ENCODE peak calls at places on chromosomes 4 and X, in seven cellular contexts. Z is cardiac muscle cell; R is astrocyte; P is testis; M is CD4-positive, alpha-beta memory T cell; E is A673; J is thoracic aorta. S is an unnamed sample.

GRCh38 chrX:42027367-42028025 is 104.1 kb upstream of the CASK start:
- DNase-seq in P (no peak), Z (no peak), E (no peak), M (no peak), J (no peak), R (no peak), S (no peak)

GRCh38 chr4:24794111-24794860 is 1.1 kb upstream of the SOD3 start:
- DNase-seq in R (peak; percentile 81), J (peak; percentile 53), P (peak; percentile 30), Z (peak; percentile 35), M (no peak), E (no peak), S (no peak)

GRCh38 chr4:76956961-76957738 is 7.6 kb downstream of the SEPTIN11 start:
- DNase-seq in J (no peak), R (no peak), P (no peak), Z (no peak), M (no peak), E (no peak), S (no peak)

GRCh38 chrX:35773958-35774564 is 24.1 kb upstream of the MAGEB16 start:
- DNase-seq in M (no peak), J (no peak), P (no peak), R (no peak), E (no peak), Z (no peak), S (no peak)

GRCh38 chrX:134573683-134574035 is 84.6 kb downstream of the PLAC1 start:
- DNase-seq in R (no peak), E (no peak), M (no peak), P (no peak), Z (no peak), J (no peak), S (no peak)

GRCh38 chr4:135120190-135120589 is 918.6 kb upstream of the PABPC4L start:
- DNase-seq in Z (no peak), M (no peak), P (no peak), E (no peak), J (no peak), R (no peak), S (no peak)

GRCh38 chrX:10429908-10430307 is 190.5 kb downstream of the MID1 start:
- DNase-seq in Z (no peak), E (no peak), M (no peak), P (no peak), J (no peak), R (no peak), S (no peak)

GRCh38 chr4:154329268-154329858 is 162.2 kb downstream of the DCHS2 start:
- DNase-seq in P (no peak), Z (peak; percentile 49), E (peak; percentile 41), J (no peak), R (peak; percentile 1), M (no peak), S (no peak)

GRCh38 chrX:48978226-48978625 is 6.6 kb upstream of the KCND1 start:
- DNase-seq in R (no peak), E (no peak), J (no peak), Z (no peak), P (no peak), M (no peak), S (no peak)

GRCh38 chr4:145868637-145869409 is 69.8 kb downstream of the ZNF827 start:
- DNase-seq in Z (peak; percentile 16), J (no peak), R (no peak), P (no peak), M (peak; percentile 5), E (peak; percentile 34), S (no peak)

GRCh38 chr4:20422398-20422797 is 170.7 kb downstream of the SLIT2 start:
- DNase-seq in J (no peak), P (peak; percentile 71), M (peak; percentile 13), Z (peak; percentile 63), E (peak; percentile 70), R (peak; percentile 14), S (peak; percentile 47)

GRCh38 chr4:189124149-189124758 is 816.4 kb upstream of the FRG1 start:
- DNase-seq in M (no peak), J (no peak), P (peak; percentile 64), R (peak; percentile 0), E (peak; percentile 42), Z (peak; percentile 39), S (peak; percentile 25)

GRCh38 chr4:42329421-42329820 is 67.9 kb upstream of the SHISA3 start:
- DNase-seq in J (no peak), M (no peak), Z (no peak), P (no peak), R (no peak), E (no peak), S (no peak)

GRCh38 chr4:82457266-82457665 is 26.9 kb downstream of the ENOPH1 start:
- DNase-seq in J (no peak), P (no peak), E (no peak), Z (no peak), M (no peak), R (no peak), S (no peak)

GRCh38 chr4:82462415-82462831 is 32.0 kb downstream of the ENOPH1 start:
- DNase-seq in J (peak; percentile 73), R (peak; percentile 46), M (peak; percentile 77), P (peak; percentile 96), Z (peak; percentile 87), E (peak; percentile 73), S (peak; percentile 85)

GRCh38 chr4:82458729-82459128 is 28.3 kb downstream of the ENOPH1 start:
- DNase-seq in P (no peak), Z (peak; percentile 22), J (no peak), M (no peak), R (no peak), E (no peak), S (no peak)

GRCh38 chr4:82463221-82463620 is 32.8 kb downstream of the ENOPH1 start:
- DNase-seq in R (no peak), J (no peak), P (no peak), Z (no peak), E (no peak), M (no peak), S (no peak)

GRCh38 chr4:82461710-82462109 is 31.3 kb downstream of the ENOPH1 start:
- DNase-seq in M (no peak), R (no peak), P (no peak), Z (no peak), J (no peak), E (no peak), S (no peak)
- H3K4me1 ChIP-seq in M (no peaks in the 10 kb centered on the region), R (no peaks in the 10 kb centered on the region), P (no peaks in the 10 kb centered on the region), Z (no peaks in the 10 kb centered on the region), J (no peaks in the 10 kb centered on the region), E (no peaks in the 10 kb centered on the region), S (no peaks in the 10 kb centered on the region)

DNA sequence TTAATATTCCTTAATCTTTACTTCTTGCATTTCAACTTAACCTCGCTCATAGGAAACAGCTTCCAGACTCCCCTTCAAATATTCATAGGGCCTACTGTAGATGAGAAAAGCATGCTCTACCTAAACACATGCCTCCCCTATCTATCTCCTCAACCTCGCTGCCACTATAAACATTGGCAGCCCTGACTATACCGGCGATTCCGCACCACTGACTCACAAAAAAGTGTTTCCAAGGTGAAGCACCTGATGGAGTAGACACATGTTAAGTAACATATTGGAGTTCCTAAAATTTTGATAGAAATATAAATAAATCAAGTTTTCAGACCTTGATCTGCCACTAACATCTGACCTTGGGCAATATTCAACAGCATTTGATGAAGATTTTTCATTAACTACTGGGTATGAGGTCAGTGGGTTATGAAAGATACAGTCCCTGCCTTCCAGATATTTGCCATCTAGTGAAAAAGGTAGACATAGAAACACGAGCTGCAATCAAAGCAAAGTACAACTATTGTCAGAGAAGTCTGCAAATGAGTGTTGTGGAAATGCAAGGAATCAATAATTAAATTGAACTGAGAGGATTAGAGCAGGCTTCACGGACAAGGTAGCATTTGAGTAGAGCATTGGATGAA is 184.2 kb downstream of the MAML3 start:
- DNase-seq in E (no peak), J (no peak), P (no peak), Z (no peak), R (no peak), M (no peak), S (no peak)
- H3K4me1 ChIP-seq in E (no peaks in the 10 kb centered on the region), J (peaks cover 74% of the 10 kb centered on the region), P (no peaks in the 10 kb centered on the region), Z (peaks cover 29% of the 10 kb centered on the region), R (peaks cover 9% of the 10 kb centered on the region), M (no peaks in the 10 kb centered on the region), S (no peaks in the 10 kb centered on the region)

DNA sequence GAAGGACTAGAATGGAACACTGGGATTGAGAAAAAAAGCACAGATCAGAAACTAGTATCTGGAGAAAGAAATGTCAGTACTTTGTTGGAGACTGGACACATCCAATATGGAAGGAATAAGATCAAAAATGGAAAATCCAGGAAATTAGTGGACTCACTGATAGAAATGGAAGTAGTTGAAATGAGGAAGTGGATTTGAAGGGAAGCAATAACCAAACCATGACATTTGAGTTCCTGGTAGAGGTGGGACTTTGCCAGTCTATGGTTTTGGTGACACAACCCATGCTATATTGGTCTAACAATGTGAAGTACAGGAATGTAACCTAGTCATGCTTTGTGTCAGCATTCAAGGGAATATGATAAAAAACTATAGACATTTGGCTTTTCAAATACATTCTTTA is 112.8 kb downstream of the TMA16 start:
- DNase-seq in E (no peak), P (no peak), R (peak; percentile 13), M (no peak), J (no peak), Z (no peak), S (no peak)
- H3K4me1 ChIP-seq in E (no peaks in the 10 kb centered on the region), P (no peaks in the 10 kb centered on the region), R (no peaks in the 10 kb centered on the region), M (peaks cover 5% of the 10 kb centered on the region), J (no peaks in the 10 kb centered on the region), Z (no peaks in the 10 kb centered on the region), S (no peaks in the 10 kb centered on the region)

GRCh38 chr4:4859799-4860380 is 425 bp downstream of the MSX1 start:
- DNase-seq in E (no peak), M (no peak), P (no peak), R (no peak), J (no peak), Z (peak; percentile 68), S (peak; percentile 55)

GRCh38 chr4:4862665-4863482 is 3.4 kb downstream of the MSX1 start:
- DNase-seq in P (no peak), Z (no peak), M (no peak), J (no peak), R (no peak), E (no peak), S (no peak)

GRCh38 chr4:4860803-4861591 is 1.5 kb downstream of the MSX1 start:
- DNase-seq in E (no peak), R (no peak), P (no peak), Z (no peak), J (no peak), M (no peak), S (peak; percentile 38)

GRCh38 chr4:4860381-4860802 is 927 bp downstream of the MSX1 start:
- DNase-seq in J (no peak), E (peak; percentile 44), P (no peak), Z (no peak), R (no peak), M (no peak), S (peak; percentile 22)

DNA sequence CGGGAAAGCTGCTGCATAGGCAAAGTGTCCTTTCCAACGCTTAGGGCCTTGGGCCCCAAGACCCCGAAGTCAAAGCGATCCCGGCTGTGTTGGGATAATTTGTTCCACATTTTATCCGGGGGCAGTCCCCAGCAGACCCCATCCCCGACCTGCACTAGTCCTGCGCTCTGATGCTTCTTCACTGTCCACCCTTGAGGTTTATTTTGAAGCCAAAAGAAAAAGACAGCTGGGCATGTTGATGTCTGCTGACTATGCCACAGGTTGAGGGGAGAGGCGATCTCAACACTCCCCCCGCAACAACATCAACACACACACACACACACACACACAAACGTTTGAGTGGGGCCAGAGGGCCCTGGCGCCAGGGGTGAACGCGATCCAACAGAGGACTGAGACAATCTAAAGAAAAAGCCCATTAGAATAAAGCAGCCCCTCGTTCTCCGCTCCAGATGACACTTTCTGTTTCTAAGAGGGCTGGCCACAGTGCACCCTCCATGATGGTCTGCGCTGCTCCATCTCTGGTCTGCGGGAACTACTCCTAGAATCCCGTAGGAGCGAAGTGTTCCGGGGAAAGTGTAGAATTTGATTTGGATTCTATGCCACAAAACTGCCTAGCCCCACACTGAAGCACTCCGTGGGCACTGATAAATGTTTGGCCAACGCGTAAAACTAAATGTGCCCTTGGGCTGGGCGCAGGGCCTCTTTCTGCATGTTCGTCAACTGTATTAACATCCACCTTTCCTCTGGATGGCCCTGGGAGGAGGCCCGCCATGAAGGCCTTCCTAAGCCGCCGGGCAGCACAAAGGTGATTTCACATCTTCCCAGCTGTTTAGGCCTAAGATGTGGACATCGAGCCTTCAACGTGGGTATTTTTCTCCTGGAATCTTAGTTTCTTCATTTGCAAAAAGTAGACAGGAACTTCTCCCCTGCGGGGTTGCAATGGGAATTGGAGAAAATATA is 2.4 kb downstream of the MSX1 start:
- DNase-seq in R (no peak), J (no peak), P (no peak), M (no peak), Z (no peak), E (no peak), S (no peak)
- H3K4me1 ChIP-seq in R (peaks cover 20% of the 10 kb centered on the region), J (peaks cover 15% of the 10 kb centered on the region), P (peaks cover 11% of the 10 kb centered on the region), M (peaks cover 36% of the 10 kb centered on the region), Z (peaks cover 5% of the 10 kb centered on the region), E (peaks cover 6% of the 10 kb centered on the region), S (no peaks in the 10 kb centered on the region)

S was measured in SJCRH30.